ENCODE peak calls at places on chromosomes 7 and 10, in ten cellular contexts. E is left ventricle myocardium superior; J is activated T-helper 1 cell treated with anti-CD3 and anti-CD28 coated beads, Interleukin-2, amount 50 U/mL, for 16 hours; F is NCI-H1436; C is anterior cingulate cortex; B is T-cell; R is GM18507; Q is PC-3; Z is stimulated activated CD8-positive, alpha-beta memory T cell treated with anti-CD3 and anti-CD28 coated beads, Interleukin-12 subunit alpha, Interleukin-12 subunit beta, amount 100 ng/mL, for 4 hours; L is activated naive CD4-positive, alpha-beta T cell treated with anti-CD3 and anti-CD28 coated beads, Interleukin-2, amount 50 U/mL, for 16 hours. H is an unnamed sample.

GRCh38 chr10:50473756-50474155 is 150.0 kb downstream of the SGMS1 start:
- DNase-seq in E (no peak), J (no peak), F (no peak), C (no peak), B (no peak), R (no peak), Q (no peak), Z (no peak), L (no peak), H (peak; percentile 45)

GRCh38 chr7:95201718-95202117 is 122.6 kb downstream of the PON1 start:
- DNase-seq in E (no peak), J (no peak), F (no peak), C (no peak), B (no peak), R (no peak), Q (no peak), Z (no peak), L (no peak), H (no peak)

GRCh38 chr7:77284005-77284404 is 84.4 kb upstream of the FGL2 start:
- DNase-seq in E (no peak), J (no peak), F (no peak), C (no peak), B (no peak), R (no peak), Q (no peak), Z (no peak), L (no peak), H (no peak)

GRCh38 chr7:117092801-117093200 is 139.5 kb downstream of the ST7 start:
- DNase-seq in E (no peak), J (no peak), F (no peak), C (no peak), B (no peak), R (no peak), Q (no peak), Z (no peak), L (no peak), H (no peak)

GRCh38 chr10:110778221-110778620 is 93.5 kb upstream of the PDCD4 start:
- DNase-seq in E (no peak), J (no peak), F (no peak), C (no peak), B (no peak), R (no peak), Q (no peak), Z (no peak), L (no peak), H (no peak)

GRCh38 chr7:105718511-105718925 is 137.2 kb upstream of the EFCAB10 start:
- DNase-seq in E (peak; percentile 51), J (no peak), F (no peak), C (no peak), B (no peak), R (no peak), Q (peak; percentile 83), Z (no peak), L (no peak), H (no peak)

GRCh38 chr7:13532028-13532753 is 457.3 kb downstream of the ETV1 start:
- DNase-seq in E (no peak), J (no peak), F (peak; percentile 26), C (no peak), B (no peak), R (no peak), Q (no peak), Z (no peak), L (no peak), H (no peak)

GRCh38 chr10:115278294-115278693 is 185.1 kb downstream of the ATRNL1 start:
- DNase-seq in E (no peak), J (no peak), F (no peak), C (no peak), B (no peak), R (no peak), Q (no peak), Z (no peak), L (no peak), H (peak; percentile 9)

GRCh38 chr7:6307762-6308161 is 35.3 kb upstream of the CYTH3 start:
- DNase-seq in E (no peak), J (no peak), F (no peak), C (no peak), B (no peak), R (no peak), Q (no peak), Z (no peak), L (no peak), H (peak; percentile 65)

GRCh38 chr7:28354601-28355062 is 57.7 kb upstream of the CREB5 start:
- DNase-seq in E (no peak), J (no peak), F (peak; percentile 13), C (no peak), B (no peak), R (no peak), Q (peak; percentile 98), Z (no peak), L (no peak), H (no peak)

H was measured in GM12865.